ENCODE peak calls at places on chromosomes 13 and 19, in five cellular contexts. One of them, this sample, is unnamed.

GRCh38 chr13:80979035-80979641 is 638.2 kb upstream of the SPRY2 start:
- DNase-seq in GM13977: peak
- DNase-seq in activated CD4-positive, alpha-beta T cell treated with anti-CD3 and anti-CD28 coated beads for 24 hours: no peak
- DNase-seq in stimulated activated CD4-positive, alpha-beta T cell treated with anti-CD3 and anti-CD28 coated beads, Interleukin-2, amount 100 ng/mL, for 48 hours: no peak
- DNase-seq in A549: peak
- DNase-seq in this sample: peak

GRCh38 chr13:37295046-37295445 is 189.6 kb upstream of the CSNK1A1L start:
- DNase-seq in GM13977: no peak
- DNase-seq in activated CD4-positive, alpha-beta T cell treated with anti-CD3 and anti-CD28 coated beads for 24 hours: no peak
- DNase-seq in stimulated activated CD4-positive, alpha-beta T cell treated with anti-CD3 and anti-CD28 coated beads, Interleukin-2, amount 100 ng/mL, for 48 hours: no peak
- DNase-seq in A549: no peak
- DNase-seq in this sample: no peak

GRCh38 chr19:18167975-18168645 is 5.5 kb upstream of the IFI30 start:
- DNase-seq in GM13977: peak
- DNase-seq in activated CD4-positive, alpha-beta T cell treated with anti-CD3 and anti-CD28 coated beads for 24 hours: no peak
- DNase-seq in stimulated activated CD4-positive, alpha-beta T cell treated with anti-CD3 and anti-CD28 coated beads, Interleukin-2, amount 100 ng/mL, for 48 hours: peak
- DNase-seq in A549: peak
- DNase-seq in this sample: peak

GRCh38 chr13:42747399-42747873 is 33.9 kb upstream of the FAM216B start:
- DNase-seq in GM13977: no peak
- DNase-seq in activated CD4-positive, alpha-beta T cell treated with anti-CD3 and anti-CD28 coated beads for 24 hours: no peak
- DNase-seq in stimulated activated CD4-positive, alpha-beta T cell treated with anti-CD3 and anti-CD28 coated beads, Interleukin-2, amount 100 ng/mL, for 48 hours: no peak
- DNase-seq in A549: no peak
- DNase-seq in this sample: no peak

GRCh38 chr13:103788061-103788652 is 721.9 kb upstream of the SLC10A2 start:
- DNase-seq in GM13977: no peak
- DNase-seq in activated CD4-positive, alpha-beta T cell treated with anti-CD3 and anti-CD28 coated beads for 24 hours: no peak
- DNase-seq in stimulated activated CD4-positive, alpha-beta T cell treated with anti-CD3 and anti-CD28 coated beads, Interleukin-2, amount 100 ng/mL, for 48 hours: no peak
- DNase-seq in A549: no peak
- DNase-seq in this sample: no peak

GRCh38 chr13:41613984-41614581 is 156.7 kb downstream of the RGCC start:
- DNase-seq in GM13977: no peak
- DNase-seq in activated CD4-positive, alpha-beta T cell treated with anti-CD3 and anti-CD28 coated beads for 24 hours: no peak
- DNase-seq in stimulated activated CD4-positive, alpha-beta T cell treated with anti-CD3 and anti-CD28 coated beads, Interleukin-2, amount 100 ng/mL, for 48 hours: no peak
- DNase-seq in A549: no peak
- DNase-seq in this sample: no peak

GRCh38 chr13:30829145-30829544 is 76.9 kb upstream of the MEDAG start:
- DNase-seq in GM13977: no peak
- DNase-seq in activated CD4-positive, alpha-beta T cell treated with anti-CD3 and anti-CD28 coated beads for 24 hours: no peak
- DNase-seq in stimulated activated CD4-positive, alpha-beta T cell treated with anti-CD3 and anti-CD28 coated beads, Interleukin-2, amount 100 ng/mL, for 48 hours: no peak
- DNase-seq in A549: peak
- DNase-seq in this sample: no peak

GRCh38 chr13:46119883-46120614 is 15.2 kb upstream of the CPB2 start:
- DNase-seq in GM13977: no peak
- DNase-seq in activated CD4-positive, alpha-beta T cell treated with anti-CD3 and anti-CD28 coated beads for 24 hours: no peak
- DNase-seq in stimulated activated CD4-positive, alpha-beta T cell treated with anti-CD3 and anti-CD28 coated beads, Interleukin-2, amount 100 ng/mL, for 48 hours: no peak
- DNase-seq in A549: peak
- DNase-seq in this sample: no peak

GRCh38 chr19:10214784-10215183 is 16.3 kb downstream of the S1PR2 start:
- DNase-seq in GM13977: no peak
- DNase-seq in activated CD4-positive, alpha-beta T cell treated with anti-CD3 and anti-CD28 coated beads for 24 hours: no peak
- DNase-seq in stimulated activated CD4-positive, alpha-beta T cell treated with anti-CD3 and anti-CD28 coated beads, Interleukin-2, amount 100 ng/mL, for 48 hours: no peak
- DNase-seq in A549: no peak
- DNase-seq in this sample: no peak

GRCh38 chr19:46606681-46607440 is 5.7 kb downstream of the CALM3 start:
- DNase-seq in GM13977: peak
- DNase-seq in activated CD4-positive, alpha-beta T cell treated with anti-CD3 and anti-CD28 coated beads for 24 hours: no peak
- DNase-seq in stimulated activated CD4-positive, alpha-beta T cell treated with anti-CD3 and anti-CD28 coated beads, Interleukin-2, amount 100 ng/mL, for 48 hours: no peak
- DNase-seq in A549: no peak
- DNase-seq in this sample: no peak

GRCh38 chr19:48400018-48400742 is 6.7 kb downstream of the GRIN2D start:
- DNase-seq in GM13977: peak
- DNase-seq in activated CD4-positive, alpha-beta T cell treated with anti-CD3 and anti-CD28 coated beads for 24 hours: no peak
- DNase-seq in stimulated activated CD4-positive, alpha-beta T cell treated with anti-CD3 and anti-CD28 coated beads, Interleukin-2, amount 100 ng/mL, for 48 hours: no peak
- DNase-seq in A549: peak
- DNase-seq in this sample: no peak

GRCh38 chr19:46049597-46049996 is 8.8 kb upstream of the IGFL4 start:
- DNase-seq in GM13977: no peak
- DNase-seq in activated CD4-positive, alpha-beta T cell treated with anti-CD3 and anti-CD28 coated beads for 24 hours: no peak
- DNase-seq in stimulated activated CD4-positive, alpha-beta T cell treated with anti-CD3 and anti-CD28 coated beads, Interleukin-2, amount 100 ng/mL, for 48 hours: peak
- DNase-seq in A549: no peak
- DNase-seq in this sample: no peak

GRCh38 chr13:114100446-114101320 is 31.7 kb downstream of the RASA3 start:
- DNase-seq in GM13977: no peak
- DNase-seq in activated CD4-positive, alpha-beta T cell treated with anti-CD3 and anti-CD28 coated beads for 24 hours: no peak
- DNase-seq in stimulated activated CD4-positive, alpha-beta T cell treated with anti-CD3 and anti-CD28 coated beads, Interleukin-2, amount 100 ng/mL, for 48 hours: no peak
- DNase-seq in A549: no peak
- DNase-seq in this sample: no peak

GRCh38 chr19:14310055-14310454 is 71.2 kb upstream of the ADGRE5 start:
- DNase-seq in GM13977: peak
- DNase-seq in activated CD4-positive, alpha-beta T cell treated with anti-CD3 and anti-CD28 coated beads for 24 hours: no peak
- DNase-seq in stimulated activated CD4-positive, alpha-beta T cell treated with anti-CD3 and anti-CD28 coated beads, Interleukin-2, amount 100 ng/mL, for 48 hours: no peak
- DNase-seq in A549: no peak
- DNase-seq in this sample: no peak

GRCh38 chr13:102261809-102262208 is 140.0 kb downstream of the FGF14 start:
- DNase-seq in GM13977: no peak
- DNase-seq in activated CD4-positive, alpha-beta T cell treated with anti-CD3 and anti-CD28 coated beads for 24 hours: no peak
- DNase-seq in stimulated activated CD4-positive, alpha-beta T cell treated with anti-CD3 and anti-CD28 coated beads, Interleukin-2, amount 100 ng/mL, for 48 hours: no peak
- DNase-seq in A549: no peak
- DNase-seq in this sample: no peak